ENCODE peak calls at places on chromosomes 13 and 19, in ten cellular contexts. I is lower lobe of right lung, G is mucosa of descending colon, M is breast epithelium, E is cardiac muscle cell, C is IMR-90, A is ovary, U is BJ, B is transverse colon, S is thoracic aorta. H is an unnamed sample. For H3K36me3, the result is how much of the 10 kb centered on the place peaks cover.

GRCh38 chr19:36152061-36152885 is at the start of gene COX7A1:
- DNase-seq in A (peak), M (peak), G (peak), E (peak), B (peak), I (peak), S (no peak), U (no peak), C (no peak), H (no peak)

GRCh38 chr13:33284916-33285315 is 639 bp downstream of the STARD13 start:
- DNase-seq in A (no peak), S (no peak), G (no peak), I (no peak), E (peak), M (no peak), U (no peak), C (no peak), B (no peak), H (no peak)

GRCh38 chr13:59356607-59357006 is 807.1 kb downstream of the DIAPH3 start:
- DNase-seq in M (peak), B (peak), G (peak), A (peak), E (peak), U (no peak), I (peak), C (peak), S (no peak), H (no peak)

GRCh38 chr13:60482012-60482411 is 85.0 kb downstream of the TDRD3 start:
- DNase-seq in M (no peak), S (no peak), I (no peak), G (no peak), E (peak), U (no peak), A (no peak), C (peak), B (no peak), H (no peak)

GRCh38 chr19:39021063-39021462 is 11.3 kb downstream of the FBXO27 start:
- DNase-seq in I (no peak), C (no peak), E (no peak), A (no peak), U (no peak), G (no peak), B (no peak), S (no peak), M (no peak), H (no peak)

GRCh38 chr13:41565221-41565620 is 107.9 kb downstream of the RGCC start:
- DNase-seq in B (no peak), C (peak), A (no peak), G (no peak), E (peak), I (no peak), M (no peak), U (no peak), S (no peak), H (peak)

GRCh38 chr19:8452446-8453123 is 7.8 kb downstream of the HNRNPM start:
- DNase-seq in M (no peak), I (no peak), G (no peak), U (no peak), S (no peak), B (no peak), E (no peak), A (no peak), C (no peak), H (no peak)

GRCh38 chr19:11446652-11447301 is 11.3 kb downstream of the PRKCSH start:
- DNase-seq in I (no peak), U (no peak), A (peak), G (peak), C (no peak), M (no peak), S (no peak), E (peak), B (peak), H (no peak)

GRCh38 chr13:67736646-67737420 is 506.7 kb upstream of the PCDH9 start:
- DNase-seq in B (no peak), G (no peak), E (peak), A (no peak), U (no peak), I (no peak), M (no peak), C (peak), S (no peak), H (peak)

GRCh38 chr13:110301606-110302131 is 5.3 kb downstream of the COL4A1 start:
- DNase-seq in S (no peak), C (peak), B (no peak), E (peak), A (no peak), U (no peak), G (no peak), I (no peak), M (no peak), H (no peak)

GRCh38 chr19:12731337-12731736 is 3.1 kb downstream of the TRIR start:
- DNase-seq in U (no peak), G (no peak), B (no peak), E (no peak), A (no peak), M (no peak), I (no peak), C (no peak), S (no peak), H (no peak)

GRCh38 chr19:12737666-12738351 is 512 bp downstream of the GET3 start:
- DNase-seq in I (no peak), M (peak), C (no peak), B (no peak), S (no peak), U (no peak), A (no peak), E (no peak), G (no peak), H (no peak)

GRCh38 chr19:12733369-12733896 is 1.1 kb downstream of the TRIR start:
- DNase-seq in B (no peak), G (no peak), U (no peak), I (no peak), A (no peak), S (no peak), C (peak), M (no peak), E (peak), H (no peak)

GRCh38 chr19:12733907-12734214 is 623 bp downstream of the TRIR start:
- DNase-seq in S (no peak), E (no peak), A (no peak), M (no peak), U (no peak), I (no peak), C (no peak), B (no peak), G (no peak), H (no peak)

DNA sequence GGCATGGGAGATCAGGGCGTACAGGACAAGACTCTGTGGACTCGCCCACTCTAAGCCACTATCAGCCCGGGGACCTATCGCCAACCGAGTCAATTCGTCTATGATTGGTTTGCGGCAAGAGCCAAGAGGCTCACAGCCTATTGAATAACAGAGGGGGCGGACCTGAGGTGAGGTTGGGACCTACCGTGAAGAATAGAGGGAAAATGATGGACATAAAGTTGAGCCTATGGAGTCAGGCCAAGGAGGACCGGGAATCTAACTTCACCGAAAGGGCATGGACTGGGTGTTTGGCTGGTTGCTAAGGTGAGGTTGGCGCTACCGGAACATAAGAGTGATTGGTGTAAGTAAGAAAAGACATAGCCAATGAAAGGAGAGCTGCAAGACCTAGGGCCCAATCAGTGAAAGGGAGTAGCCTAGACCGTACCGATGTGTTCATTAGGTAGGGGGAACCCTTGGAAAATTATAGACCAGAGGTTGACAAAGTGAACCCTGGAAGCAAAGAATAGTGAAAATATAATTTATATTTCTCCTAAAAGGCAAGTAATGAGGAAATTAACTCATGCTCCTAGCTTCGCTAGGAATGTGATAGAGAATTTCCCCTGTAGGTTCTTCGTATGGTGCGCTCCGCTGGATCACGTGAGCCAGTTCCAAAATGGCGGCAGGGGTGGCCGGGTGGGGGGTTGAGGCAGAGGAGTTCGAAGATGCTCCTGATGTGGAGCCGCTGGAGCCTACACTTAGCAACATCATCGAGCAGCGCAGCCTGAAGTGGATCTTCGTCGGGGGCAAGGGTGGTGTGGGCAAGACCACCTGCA is at the start of gene GET3:
- DNase-seq in B (peak), S (peak), U (peak), C (peak), G (peak), A (peak), E (peak), I (peak), M (peak), H (peak)
- TF ChIP-seq CTCF in B (peak), S (peak), U (no peak), C (no peak), G (peak), A (peak), E (no peak), I (no peak), M (peak), H (no peak)

DNA sequence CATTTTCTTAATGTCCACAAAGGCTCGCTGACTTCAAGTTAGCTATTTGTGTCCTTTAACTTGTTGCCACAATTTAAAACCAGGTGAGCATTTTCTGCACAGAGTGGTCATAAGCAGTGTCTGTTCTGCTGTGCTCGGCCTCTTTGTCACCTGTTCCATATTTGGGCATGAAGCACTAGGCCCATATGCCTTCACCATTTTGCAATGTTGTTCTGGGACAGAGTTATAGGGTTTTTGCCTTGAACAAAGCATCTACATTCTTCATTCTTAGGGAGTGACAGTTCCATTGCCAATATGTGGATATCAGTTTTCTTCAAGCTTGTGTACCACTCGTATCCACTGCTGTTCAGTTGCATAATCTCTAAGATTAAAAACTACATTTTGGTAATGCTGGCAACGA is 56.1 kb downstream of the LRCH1 start:
- DNase-seq in B (no peak), G (no peak), M (no peak), A (no peak), C (no peak), S (no peak), I (no peak), U (no peak), E (no peak), H (no peak)
- H3K4me3 ChIP-seq in B (no peak), G (no peak), M (no peak), A (no peak), C (no peak), S (no peak), I (no peak), U (no peak), E (no peak), H (no peak)

GRCh38 chr19:28126499-28126898 is 1086.5 kb downstream of the UQCRFS1 start:
- DNase-seq in G (no peak), M (no peak), E (no peak), U (no peak), I (no peak), A (no peak), C (no peak), S (no peak), B (no peak), H (no peak)
- H3K36me3 ChIP-seq in G (under half), M (under half), E (under half), U (under half), I (under half), A (under half), C (under half), S (under half), B (under half), H (under half)

GRCh38 chr13:102944821-102945220 is 99.0 kb downstream of the ERCC5 start:
- DNase-seq in I (no peak), S (no peak), A (no peak), E (no peak), B (no peak), G (no peak), M (no peak), C (no peak), U (no peak), H (no peak)

GRCh38 chr13:102945324-102945815 is 99.5 kb downstream of the ERCC5 start:
- DNase-seq in G (no peak), C (no peak), I (no peak), A (no peak), S (no peak), E (no peak), M (no peak), U (no peak), B (no peak), H (no peak)

GRCh38 chr13:102951808-102952207 is 106.0 kb downstream of the ERCC5 start:
- DNase-seq in A (no peak), U (no peak), B (no peak), G (no peak), S (no peak), C (no peak), I (no peak), E (no peak), M (no peak), H (no peak)

GRCh38 chr13:102948006-102948405 is 102.2 kb downstream of the ERCC5 start:
- DNase-seq in E (peak), I (no peak), S (no peak), C (no peak), A (no peak), M (no peak), B (no peak), G (no peak), U (no peak), H (no peak)
- TF ChIP-seq CTCF in E (no peak), I (no peak), S (no peak), C (no peak), A (no peak), M (no peak), B (no peak), G (no peak), U (no peak), H (no peak)

GRCh38 chr13:25046985-25047660 is 48.8 kb upstream of the PABPC3 start:
- DNase-seq in E (peak), U (no peak), C (peak), A (no peak), I (no peak), S (no peak), B (no peak), M (no peak), G (no peak), H (no peak)
- H3K4me3 ChIP-seq in E (peak), U (peak), C (peak), A (no peak), I (peak), S (peak), B (peak), M (peak), G (no peak), H (peak)

DNA sequence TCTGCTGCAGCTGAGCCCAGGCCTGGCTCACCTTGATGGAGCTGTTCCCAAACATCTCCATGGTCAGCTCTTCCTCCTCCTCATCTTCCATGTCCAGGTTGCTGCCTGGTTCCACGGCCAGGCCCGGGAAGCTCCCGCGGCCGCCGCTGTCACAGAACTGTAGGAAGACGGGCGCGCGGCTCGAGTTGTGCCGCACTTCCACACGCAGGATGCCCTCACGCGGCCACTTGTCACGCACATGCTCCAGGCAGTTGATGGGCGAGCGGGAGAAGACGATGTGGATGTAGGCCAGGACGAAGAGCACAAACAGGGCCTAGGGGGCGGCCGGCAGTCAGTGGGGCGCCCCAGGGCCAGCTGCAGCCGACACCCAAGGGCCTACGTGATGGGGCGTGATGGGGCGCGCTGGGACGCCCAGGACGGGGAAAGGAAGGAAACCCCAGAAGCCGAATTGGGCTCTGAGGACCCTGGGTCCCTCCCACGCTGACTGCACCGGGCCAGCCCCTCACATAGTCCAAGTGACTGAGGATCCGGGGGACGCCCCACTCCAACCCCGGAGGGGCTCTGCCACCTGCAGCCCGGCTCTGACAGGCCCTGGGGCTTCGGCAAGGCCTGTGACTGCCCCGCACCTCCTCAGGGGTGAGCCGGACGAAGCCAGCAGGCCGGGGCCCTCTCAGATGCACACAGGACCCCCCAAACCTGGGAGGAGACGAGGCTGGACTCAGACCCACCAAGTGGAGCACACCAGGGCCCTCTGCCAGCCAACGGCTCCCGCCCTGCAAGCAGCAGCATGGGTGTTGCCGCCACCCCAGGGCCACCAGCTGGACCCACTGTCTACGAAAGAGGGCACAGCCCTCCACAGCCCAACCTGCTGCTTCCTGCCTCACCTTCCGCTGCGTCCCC is 6.5 kb downstream of the TMEM259 start:
- DNase-seq in E (no peak), I (no peak), M (no peak), G (no peak), A (no peak), B (no peak), U (no peak), C (no peak), S (no peak), H (no peak)
- H3K36me3 ChIP-seq in E (under half), I (half or more), M (under half), G (under half), A (under half), B (under half), U (under half), C (under half), S (under half), H (under half)

H was measured in kidney epithelial cell.